ENCODE peak calls at places on chromosomes 6 and 20, in six cellular contexts. H is brain microvascular endothelial cell, J is A549, T is lung, O is M059J, M is T-helper 1 cell. U is an unnamed sample.

GRCh38 chr6:85464722-85465150 is 14.9 kb downstream of the NT5E start:
- DNase-seq in O (peak), M (no peak), H (peak), J (peak), T (no peak), U (peak)

GRCh38 chr6:108841377-108841855 is 6.8 kb upstream of the ARMC2 start:
- DNase-seq in M (no peak), O (no peak), H (no peak), J (no peak), T (no peak), U (no peak)

GRCh38 chr6:111119550-111120329 is 32.4 kb downstream of the SLC16A10 start:
- DNase-seq in O (peak), T (no peak), J (no peak), H (peak), M (no peak), U (no peak)

GRCh38 chr6:122530440-122531046 is 58.9 kb upstream of the SERINC1 start:
- DNase-seq in T (peak), H (peak), O (peak), M (no peak), J (peak), U (peak)

GRCh38 chr6:111818539-111819226 is 54.6 kb downstream of the FYN start:
- DNase-seq in J (no peak), H (no peak), T (no peak), M (no peak), O (peak), U (no peak)

GRCh38 chr6:118709859-118710350 is 58.5 kb upstream of the CEP85L start:
- DNase-seq in H (peak), M (peak), T (peak), O (peak), J (no peak), U (peak)

GRCh38 chr6:106560966-106561740 is 68.1 kb downstream of the RTN4IP1 start:
- DNase-seq in H (peak), O (peak), J (no peak), M (no peak), T (no peak), U (peak)

GRCh38 chr6:1417718-1418117 is 28.3 kb downstream of the FOXF2 start:
- DNase-seq in O (no peak), J (no peak), M (no peak), T (no peak), H (no peak), U (no peak)

GRCh38 chr20:32585519-32586127 is 490 bp upstream of the NOL4L start:
- DNase-seq in T (no peak), M (no peak), O (no peak), H (no peak), J (no peak), U (no peak)

GRCh38 chr20:21183722-21184121 is 57.8 kb downstream of the KIZ start:
- DNase-seq in J (no peak), O (peak), T (no peak), M (no peak), H (no peak), U (no peak)

GRCh38 chr6:142478117-142478516 is 176.3 kb downstream of the ADGRG6 start:
- DNase-seq in T (no peak), H (peak), J (no peak), O (peak), M (no peak), U (peak)

GRCh38 chr6:14094721-14095120 is 22.9 kb upstream of the CD83 start:
- DNase-seq in O (peak), M (no peak), H (no peak), J (no peak), T (no peak), U (no peak)

GRCh38 chr6:28215425-28215824 is 9.7 kb upstream of the ZSCAN9 start:
- DNase-seq in H (no peak), J (no peak), T (no peak), O (no peak), M (no peak), U (no peak)

GRCh38 chr20:50478162-50479036 is 31.8 kb upstream of the PTPN1 start:
- DNase-seq in T (peak), J (peak), M (peak), H (peak), O (peak), U (peak)

GRCh38 chr6:98787401-98787800 is 47.0 kb upstream of the POU3F2 start:
- DNase-seq in O (no peak), M (no peak), J (no peak), T (no peak), H (no peak), U (no peak)

GRCh38 chr6:120200853-120201252 is 851.3 kb upstream of the MAN1A1 start:
- DNase-seq in H (no peak), M (no peak), T (no peak), J (no peak), O (no peak), U (no peak)

GRCh38 chr20:10219452-10219791 is 792 bp downstream of the SNAP25 start:
- DNase-seq in J (peak), O (peak), H (peak), T (peak), M (peak), U (peak)

GRCh38 chr6:72636215-72636614 is 14.4 kb downstream of the KCNQ5 start:
- DNase-seq in M (no peak), H (no peak), O (no peak), T (no peak), J (no peak), U (no peak)

GRCh38 chr6:93675856-93676255 is 256.5 kb upstream of the EPHA7 start:
- DNase-seq in O (no peak), H (no peak), M (no peak), T (no peak), J (no peak), U (peak)

GRCh38 chr6:166565084-166565651 is 21.3 kb downstream of the RAMACL start:
- DNase-seq in T (no peak), O (no peak), M (no peak), H (no peak), J (no peak), U (no peak)

GRCh38 chr20:50335105-50335504 is 144.5 kb downstream of the CEBPB start:
- DNase-seq in T (no peak), H (peak), M (no peak), J (peak), O (peak), U (no peak)

GRCh38 chr6:125124250-125124777 is 29.3 kb upstream of the TPD52L1 start:
- DNase-seq in M (no peak), J (no peak), O (peak), T (no peak), H (no peak), U (peak)

GRCh38 chr6:147126618-147127022 is 77.6 kb upstream of the STXBP5 start:
- DNase-seq in O (peak), J (no peak), T (no peak), H (peak), M (no peak), U (no peak)

GRCh38 chr20:35561268-35561667 is 19.4 kb downstream of the ERGIC3 start:
- DNase-seq in O (peak), J (peak), M (no peak), T (peak), H (peak), U (peak)

GRCh38 chr6:42068872-42069522 is 18.7 kb downstream of the TAF8 start:
- DNase-seq in M (no peak), T (no peak), O (no peak), J (no peak), H (no peak), U (no peak)

GRCh38 chr6:73452107-73452461 is at the start of gene CGAS:
- DNase-seq in H (no peak), M (peak), O (peak), J (peak), T (peak), U (peak)

GRCh38 chr6:84825461-84825860 is 61.1 kb upstream of the TBX18 start:
- DNase-seq in H (peak), O (peak), J (no peak), T (no peak), M (no peak), U (peak)

GRCh38 chr6:166567107-166567506 is 19.4 kb downstream of the RAMACL start:
- DNase-seq in H (peak), O (peak), J (no peak), M (no peak), T (no peak), U (peak)

GRCh38 chr6:27209659-27210269 is 37.7 kb upstream of the PRSS16 start:
- DNase-seq in O (no peak), J (no peak), T (no peak), H (peak), M (no peak), U (no peak)

GRCh38 chr20:24629668-24630067 is 160.2 kb downstream of the SYNDIG1 start:
- DNase-seq in M (no peak), O (no peak), H (no peak), J (no peak), T (no peak), U (no peak)

GRCh38 chr6:69719602-69720193 is 77.1 kb downstream of the LMBRD1 start:
- DNase-seq in T (no peak), J (peak), M (no peak), O (peak), H (peak), U (peak)

GRCh38 chr6:120826253-120826652 is 508.0 kb downstream of the TBC1D32 start:
- DNase-seq in M (no peak), J (peak), T (no peak), O (peak), H (no peak), U (peak)

GRCh38 chr6:16544006-16544405 is 217.3 kb downstream of the ATXN1 start:
- DNase-seq in H (peak), J (no peak), O (no peak), M (no peak), T (no peak), U (peak)

U was measured in astrocyte of the spinal cord.